ENCODE peak calls at places on chromosomes 16 and 17, in eight cellular contexts. O, J, S, P, H, R, Q and U are unnamed samples.

GRCh38 chr16:30902070-30902972 is 5.9 kb downstream of the CTF1 start:
- DNase-seq in O (no peak), J (peak), S (peak), P (peak), H (peak), R (no peak), Q (peak), U (peak)

GRCh38 chr17:74778960-74779359 is 2.8 kb upstream of the NAT9 start:
- DNase-seq in O (no peak), J (no peak), S (peak), P (no peak), H (no peak), R (no peak), Q (no peak), U (no peak)

GRCh38 chr17:77086433-77087010 is 54.2 kb upstream of the SEC14L1 start:
- DNase-seq in O (no peak), J (peak), S (peak), P (peak), H (peak), R (peak), Q (peak), U (peak)

GRCh38 chr17:28717578-28718316 is at the start of gene RAB34:
- DNase-seq in O (no peak), J (peak), S (peak), P (peak), H (peak), R (peak), Q (peak), U (peak)

GRCh38 chr17:38454528-38454927 is 26.3 kb downstream of the ARHGAP23 start:
- DNase-seq in O (no peak), J (peak), S (peak), P (peak), H (no peak), R (no peak), Q (peak), U (no peak)

GRCh38 chr17:31522284-31522931 is 130.9 kb downstream of the RAB11FIP4 start:
- DNase-seq in O (no peak), J (no peak), S (no peak), P (peak), H (no peak), R (no peak), Q (no peak), U (no peak)

GRCh38 chr16:68144008-68144407 is 58.8 kb downstream of the NFATC3 start:
- DNase-seq in O (no peak), J (no peak), S (no peak), P (no peak), H (no peak), R (no peak), Q (no peak), U (no peak)

GRCh38 chr16:53829186-53829747 is 125.3 kb downstream of the FTO start:
- DNase-seq in O (no peak), J (no peak), S (peak), P (no peak), H (no peak), R (no peak), Q (peak), U (no peak)

GRCh38 chr17:62712011-62712615 is 84.6 kb downstream of the MRC2 start:
- DNase-seq in O (no peak), J (no peak), S (no peak), P (no peak), H (no peak), R (no peak), Q (no peak), U (no peak)

GRCh38 chr16:89727406-89728120 is 6.2 kb downstream of the ZNF276 start:
- DNase-seq in O (no peak), J (no peak), S (no peak), P (no peak), H (no peak), R (no peak), Q (no peak), U (no peak)

GRCh38 chr16:50303605-50304466 is 37.5 kb downstream of the ADCY7 start:
- DNase-seq in O (no peak), J (no peak), S (peak), P (peak), H (peak), R (no peak), Q (peak), U (no peak)

GRCh38 chr17:80986816-80987480 is 4.7 kb upstream of the CHMP6 start:
- DNase-seq in O (no peak), J (no peak), S (no peak), P (peak), H (no peak), R (no peak), Q (no peak), U (no peak)

GRCh38 chr17:82915697-82916027 is 75.8 kb upstream of the ZNF750 start:
- DNase-seq in O (no peak), J (no peak), S (no peak), P (no peak), H (no peak), R (no peak), Q (no peak), U (no peak)

GRCh38 chr17:3887811-3888210 is 5.0 kb downstream of the CAMKK1 start:
- DNase-seq in O (no peak), J (no peak), S (no peak), P (no peak), H (no peak), R (no peak), Q (no peak), U (no peak)

GRCh38 chr17:31549525-31550388 is 158.3 kb downstream of the RAB11FIP4 start:
- DNase-seq in O (peak), J (peak), S (peak), P (peak), H (peak), R (peak), Q (peak), U (peak)

GRCh38 chr17:74369221-74369620 is 1.9 kb downstream of the GPR142 start:
- DNase-seq in O (peak), J (peak), S (no peak), P (peak), H (peak), R (no peak), Q (no peak), U (peak)

GRCh38 chr16:79164378-79164720 is 436.2 kb downstream of the MAF start:
- DNase-seq in O (no peak), J (no peak), S (no peak), P (no peak), H (no peak), R (no peak), Q (no peak), U (no peak)

GRCh38 chr17:43823350-43824084 is 9.4 kb downstream of the MPP3 start:
- DNase-seq in O (no peak), J (peak), S (no peak), P (no peak), H (no peak), R (no peak), Q (no peak), U (no peak)

GRCh38 chr17:32461853-32462617 is 17.7 kb downstream of the PSMD11 start:
- DNase-seq in O (no peak), J (peak), S (peak), P (no peak), H (peak), R (peak), Q (no peak), U (peak)

GRCh38 chr16:324451-325334 is 27.8 kb downstream of the AXIN1 start:
- DNase-seq in O (no peak), J (no peak), S (no peak), P (no peak), H (peak), R (peak), Q (no peak), U (no peak)

GRCh38 chr16:2196981-2197511 is 641 bp upstream of the CASKIN1 start:
- DNase-seq in O (no peak), J (no peak), S (no peak), P (no peak), H (no peak), R (no peak), Q (no peak), U (no peak)

GRCh38 chr17:41810659-41811548 is 845 bp downstream of the P3H4 start:
- DNase-seq in O (no peak), J (peak), S (no peak), P (no peak), H (peak), R (no peak), Q (peak), U (no peak)

GRCh38 chr16:47461598-47462266 is 601 bp downstream of the PHKB start:
- DNase-seq in O (no peak), J (no peak), S (peak), P (no peak), H (peak), R (peak), Q (peak), U (peak)

GRCh38 chr17:44004077-44004760 is at the start of gene NAGS:
- DNase-seq in O (no peak), J (no peak), S (no peak), P (peak), H (no peak), R (no peak), Q (no peak), U (no peak)